ENCODE peak calls at places on chromosome 14, in ten cellular contexts. M, N, Q, C, U, H, V, F, D and Y are unnamed samples.

GRCh38 chr14:43503508-43503907 is 1003.6 kb downstream of the FSCB start:
- DNase-seq in F (peak), M (no peak), Q (no peak), V (no peak), U (no peak), C (no peak), H (peak), D (no peak), N (no peak), Y (no peak)

GRCh38 chr14:39279515-39279914 is 45.8 kb downstream of the MIA2 start:
- DNase-seq in Q (no peak), H (no peak), M (no peak), F (no peak), D (no peak), C (no peak), V (no peak), U (no peak), N (no peak), Y (no peak)

GRCh38 chr14:90060312-90060964 is 1.4 kb upstream of the KCNK13 start:
- DNase-seq in H (peak), D (peak), F (peak), C (no peak), V (peak), U (peak), M (no peak), N (peak), Q (peak), Y (peak)

GRCh38 chr14:69671365-69672050 is 60.1 kb downstream of the SUSD6 start:
- DNase-seq in C (no peak), D (no peak), H (no peak), Q (no peak), N (no peak), F (no peak), V (no peak), M (no peak), U (no peak), Y (no peak)

GRCh38 chr14:58280954-58281787 is 17.2 kb upstream of the ARID4A start:
- DNase-seq in M (peak), F (peak), N (peak), Q (no peak), C (no peak), V (peak), U (peak), D (peak), H (peak), Y (peak)

GRCh38 chr14:95504135-95505029 is 12.1 kb downstream of the SYNE3 start:
- DNase-seq in H (peak), F (no peak), U (no peak), V (no peak), Q (no peak), D (no peak), C (no peak), M (no peak), N (peak), Y (no peak)

GRCh38 chr14:103057028-103057371 is 349 bp downstream of the CDC42BPB start:
- DNase-seq in Q (peak), D (peak), N (no peak), V (no peak), M (no peak), H (no peak), U (no peak), F (no peak), C (no peak), Y (peak)

GRCh38 chr14:81535399-81536124 is 1.9 kb upstream of the SEL1L start:
- DNase-seq in U (no peak), C (no peak), H (no peak), F (no peak), V (no peak), N (no peak), Q (no peak), D (no peak), M (no peak), Y (no peak)

GRCh38 chr14:54582334-54582733 is 15.4 kb downstream of the SAMD4A start:
- DNase-seq in H (no peak), N (no peak), V (no peak), F (no peak), U (no peak), M (no peak), C (no peak), Q (no peak), D (no peak), Y (no peak)

GRCh38 chr14:95547626-95548327 is 12.9 kb downstream of the GLRX5 start:
- DNase-seq in Q (no peak), N (no peak), M (no peak), D (no peak), C (no peak), F (no peak), V (no peak), H (peak), U (no peak), Y (no peak)

GRCh38 chr14:62017651-62018230 is 255.5 kb downstream of the SNAPC1 start:
- DNase-seq in C (no peak), U (no peak), V (no peak), F (no peak), M (no peak), N (no peak), H (no peak), Q (no peak), D (no peak), Y (no peak)